ENCODE peak calls at places on chromosome 10, in four cellular contexts. T, C, Z and M are unnamed samples.

GRCh38 chr10:129910861-129911260 is 53.2 kb downstream of the EBF3 start:
- DNase-seq in Z (no peak), T (no peak), C (no peak), M (no peak)

GRCh38 chr10:26481914-26482550 is 43.9 kb downstream of the APBB1IP start:
- DNase-seq in C (no peak), Z (no peak), T (no peak), M (no peak)

GRCh38 chr10:93160829-93161228 is 87.1 kb downstream of the CYP26A1 start:
- DNase-seq in T (no peak), C (no peak), Z (no peak), M (peak)

GRCh38 chr10:131852823-131853609 is 47.8 kb upstream of the PPP2R2D start:
- DNase-seq in T (no peak), Z (no peak), C (no peak), M (no peak)

GRCh38 chr10:126016156-126016805 is 119.9 kb downstream of the FANK1 start:
- DNase-seq in T (no peak), Z (no peak), C (peak), M (no peak)

GRCh38 chr10:27779462-27779861 is 33.8 kb upstream of the MKX start:
- DNase-seq in Z (no peak), C (no peak), T (no peak), M (no peak)

GRCh38 chr10:77073066-77073960 is 564.3 kb downstream of the KCNMA1 start:
- DNase-seq in C (no peak), Z (peak), T (no peak), M (peak)

GRCh38 chr10:119893845-119894427 is 1.4 kb downstream of the SEC23IP start:
- DNase-seq in C (no peak), Z (no peak), T (no peak), M (no peak)

GRCh38 chr10:80137926-80138325 is 5.4 kb downstream of the PLAC9 start:
- DNase-seq in T (no peak), Z (no peak), C (no peak), M (no peak)

GRCh38 chr10:80139290-80139689 is 6.8 kb downstream of the PLAC9 start:
- DNase-seq in T (no peak), C (no peak), Z (no peak), M (no peak)

GRCh38 chr10:80136134-80136571 is 3.6 kb downstream of the PLAC9 start:
- DNase-seq in Z (peak), T (no peak), C (peak), M (peak)

GRCh38 chr10:80133221-80133620 is 691 bp downstream of the PLAC9 start:
- DNase-seq in T (no peak), Z (peak), C (peak), M (no peak)

GRCh38 chr10:80137031-80137712 is 4.6 kb downstream of the PLAC9 start:
- DNase-seq in Z (peak), C (peak), T (no peak), M (no peak)
- H3K27ac ChIP-seq in Z (peak), C (peak), T (no peak), M (peak)

GRCh38 chr10:113088194-113088593 is 138.1 kb downstream of the TCF7L2 start:
- DNase-seq in C (no peak), Z (no peak), T (no peak), M (no peak)

GRCh38 chr10:113085776-113086175 is 135.7 kb downstream of the TCF7L2 start:
- DNase-seq in T (no peak), Z (no peak), C (no peak), M (no peak)

GRCh38 chr10:113084031-113084430 is 134.0 kb downstream of the TCF7L2 start:
- DNase-seq in C (no peak), T (no peak), Z (no peak), M (no peak)

GRCh38 chr10:113087082-113088029 is 137.3 kb downstream of the TCF7L2 start:
- DNase-seq in T (no peak), C (peak), Z (no peak), M (no peak)

GRCh38 chr10:113086282-113086681 is 136.2 kb downstream of the TCF7L2 start:
- DNase-seq in C (no peak), Z (no peak), T (no peak), M (no peak)
- H3K27ac ChIP-seq in C (peak), Z (no peak), T (no peak), M (no peak)

GRCh38 chr10:21393941-21394340 is 131.5 kb downstream of the SKIDA1 start:
- DNase-seq in T (no peak), C (no peak), Z (no peak), M (no peak)
- H3K27ac ChIP-seq in T (no peak), C (no peak), Z (no peak), M (no peak)

GRCh38 chr10:68156373-68157185 is 47.3 kb downstream of the MYPN start:
- DNase-seq in Z (no peak), T (peak), C (peak), M (peak)
- H3K27ac ChIP-seq in Z (peak), T (no peak), C (no peak), M (no peak)

DNA sequence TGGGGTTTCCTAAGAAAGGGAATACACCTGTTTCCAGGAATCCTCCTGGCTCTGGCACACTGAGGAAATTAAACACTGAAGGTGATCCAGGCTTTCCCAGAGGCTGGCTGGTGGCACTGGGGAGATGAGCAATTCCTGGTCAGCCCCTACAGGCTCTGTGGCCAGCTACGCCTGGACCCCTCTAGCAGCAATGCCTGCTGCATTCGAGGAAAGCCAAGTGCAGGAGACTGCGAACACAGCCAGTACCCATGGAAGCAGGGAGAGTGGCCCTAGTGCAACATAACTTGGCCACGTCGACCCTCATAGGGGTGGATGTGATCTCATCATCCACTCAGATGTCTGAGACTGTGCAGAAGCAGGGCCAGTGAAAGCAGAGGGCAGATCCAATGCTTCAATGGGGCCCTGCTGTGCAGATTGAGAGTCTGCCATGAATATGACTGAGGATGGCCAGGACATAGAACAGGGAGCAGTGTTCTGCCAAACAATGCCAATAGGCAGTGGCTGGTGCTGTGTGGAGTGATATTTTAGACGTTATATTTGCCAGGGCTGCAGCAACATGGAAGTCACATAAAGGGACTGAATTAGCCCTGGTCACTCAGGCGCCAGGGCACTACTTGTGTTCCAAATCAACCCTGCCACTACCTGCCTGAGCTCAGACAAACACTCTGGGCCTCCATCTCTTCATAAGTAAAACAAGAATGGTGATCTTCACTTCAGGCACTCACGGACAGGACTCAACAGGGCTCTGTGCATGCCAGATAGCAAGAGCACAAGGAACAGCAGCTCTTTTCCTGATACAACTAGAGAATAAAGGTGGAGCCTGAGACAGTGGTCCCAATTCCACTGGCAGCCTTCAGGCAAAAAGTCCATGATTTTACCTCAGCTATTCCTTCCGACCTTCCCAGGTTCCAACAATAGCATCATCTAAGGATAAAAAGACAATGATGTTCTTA is 2.4 kb downstream of the ZNF488 start:
- DNase-seq in T (peak), C (no peak), Z (no peak), M (no peak)
- H3K27ac ChIP-seq in T (no peak), C (no peak), Z (no peak), M (no peak)